ENCODE peak calls at places on chromosomes 1 and 21, in ten cellular contexts. V, P, H, B, X, O, A, F, S and D are unnamed samples.

GRCh38 chr21:29237110-29238051 is 61.3 kb upstream of the BACH1 start:
- ATAC-seq in F (no peak), A (peak; percentile 49), V (no peak), H (no peak), X (no peak), P (peak; percentile 83), S (no peak), O (peak; percentile 7), B (no peak), D (no peak)

GRCh38 chr1:217019475-217019874 is 296.2 kb upstream of the ESRRG start:
- ATAC-seq in A (no peak), V (no peak), P (no peak), B (no peak), F (no peak), O (peak; percentile 94), X (no peak), H (no peak), S (no peak), D (no peak)

GRCh38 chr1:218674280-218674773 is 329.2 kb downstream of the TGFB2 start:
- ATAC-seq in B (peak; percentile 98), P (no peak), X (no peak), F (no peak), S (peak; percentile 65), H (no peak), O (peak; percentile 93), V (no peak), A (no peak), D (no peak)

GRCh38 chr1:169858467-169858866 is 35.2 kb downstream of the SCYL3 start:
- ATAC-seq in X (no peak), F (no peak), V (no peak), O (peak; percentile 30), P (no peak), A (no peak), B (no peak), H (no peak), S (no peak), D (no peak)

GRCh38 chr1:32816676-32817158 is 441 bp downstream of the YARS1 start:
- ATAC-seq in P (peak; percentile 23), X (peak; percentile 32), F (peak; percentile 30), H (no peak), V (peak; percentile 12), B (peak; percentile 35), O (peak; percentile 22), A (no peak), S (peak; percentile 36), D (peak; percentile 18)

GRCh38 chr21:44850208-44850800 is 23.2 kb downstream of the PTTG1IP start:
- ATAC-seq in V (no peak), O (no peak), B (no peak), F (no peak), P (no peak), H (no peak), X (no peak), A (no peak), S (no peak), D (no peak)

GRCh38 chr1:174666248-174666647 is 218.5 kb downstream of the GPR52 start:
- ATAC-seq in X (no peak), H (no peak), O (no peak), S (peak; percentile 98), V (no peak), P (no peak), B (no peak), F (no peak), A (no peak), D (no peak)

GRCh38 chr1:176533020-176533419 is 70.0 kb downstream of the PAPPA2 start:
- ATAC-seq in B (no peak), S (no peak), A (no peak), H (no peak), P (no peak), X (no peak), O (no peak), V (no peak), F (no peak), D (no peak)

GRCh38 chr1:184404727-184405027 is 17.8 kb downstream of the C1orf21 start:
- ATAC-seq in O (no peak), A (no peak), B (no peak), X (no peak), P (no peak), F (no peak), V (no peak), H (no peak), S (no peak), D (no peak)

GRCh38 chr1:63782982-63783381 is 9.2 kb downstream of the ROR1 start:
- ATAC-seq in H (no peak), S (no peak), O (no peak), X (no peak), F (no peak), B (no peak), V (no peak), P (no peak), A (no peak), D (no peak)

GRCh38 chr1:36516372-36517018 is 33.8 kb upstream of the CSF3R start:
- ATAC-seq in H (peak; percentile 72), A (peak; percentile 52), O (peak; percentile 91), P (no peak), F (peak; percentile 73), S (peak; percentile 84), V (peak; percentile 42), X (peak; percentile 77), B (peak; percentile 73), D (peak; percentile 44)

GRCh38 chr21:31142600-31142999 is 104.3 kb upstream of the KRTAP19-8 start:
- ATAC-seq in P (no peak), V (peak; percentile 43), X (peak; percentile 80), S (peak; percentile 35), F (peak; percentile 58), A (peak; percentile 90), O (peak; percentile 61), H (peak; percentile 60), B (no peak), D (no peak)

GRCh38 chr1:5388622-5389021 is 603.6 kb downstream of the NPHP4 start:
- ATAC-seq in X (peak; percentile 52), V (peak; percentile 47), S (no peak), P (no peak), O (no peak), B (no peak), H (peak; percentile 56), F (peak; percentile 50), A (peak; percentile 17), D (no peak)

GRCh38 chr1:26784023-26784871 is 3.5 kb upstream of the PIGV start:
- ATAC-seq in H (no peak), P (peak; percentile 11), A (no peak), F (no peak), X (no peak), S (peak; percentile 76), B (no peak), O (no peak), V (no peak), D (no peak)

GRCh38 chr1:160837558-160838205 is 25.0 kb downstream of the CD244 start:
- ATAC-seq in X (peak; percentile 96), H (peak; percentile 93), B (no peak), V (peak; percentile 90), A (peak; percentile 97), F (peak; percentile 91), P (no peak), O (peak; percentile 47), S (no peak), D (peak; percentile 98)

GRCh38 chr1:52426391-52426790 is 22.0 kb downstream of the PRPF38A start:
- ATAC-seq in S (no peak), B (no peak), H (no peak), V (no peak), A (no peak), F (no peak), X (no peak), O (no peak), P (no peak), D (no peak)